ENCODE peak calls at places on chromosomes 1 and 21, in eight cellular contexts. M, E, F, P, X, R, D and C are unnamed samples.

GRCh38 chr1:44603718-44604117 is 70.6 kb downstream of the TMEM53 start:
- DNase-seq in M (no peak), E (no peak), F (no peak), P (no peak), X (no peak), R (peak; percentile 46), D (no peak), C (no peak)

GRCh38 chr1:210438928-210439841 is 110.5 kb downstream of the HHAT start:
- DNase-seq in M (no peak), E (no peak), F (no peak), P (peak; percentile 67), X (no peak), R (no peak), D (peak; percentile 16), C (no peak)

GRCh38 chr1:11979453-11979817 is 809 bp upstream of the MFN2 start:
- DNase-seq in M (no peak), E (no peak), F (no peak), P (no peak), X (no peak), R (no peak), D (no peak), C (no peak)

GRCh38 chr1:109864063-109864822 is 46.4 kb upstream of the CSF1 start:
- DNase-seq in M (no peak), E (no peak), F (no peak), P (no peak), X (no peak), R (no peak), D (peak; percentile 77), C (no peak)

GRCh38 chr1:167412072-167412471 is 106.3 kb downstream of the CD247 start:
- DNase-seq in M (no peak), E (no peak), F (no peak), P (no peak), X (no peak), R (no peak), D (no peak), C (no peak)

GRCh38 chr1:207861442-207862177 is 49.3 kb downstream of the CD34 start:
- DNase-seq in M (no peak), E (no peak), F (no peak), P (no peak), X (peak; percentile 47), R (no peak), D (no peak), C (peak; percentile 39)

GRCh38 chr1:29453502-29454240 is 217.3 kb downstream of the PTPRU start:
- DNase-seq in M (no peak), E (no peak), F (no peak), P (peak; percentile 34), X (no peak), R (peak; percentile 74), D (peak; percentile 81), C (no peak)

GRCh38 chr1:218351617-218352438 is 6.7 kb downstream of the TGFB2 start:
- DNase-seq in M (no peak), E (no peak), F (no peak), P (peak; percentile 46), X (peak; percentile 12), R (peak; percentile 52), D (peak; percentile 90), C (no peak)

GRCh38 chr1:67652800-67653199 is 32.2 kb upstream of the GADD45A start:
- DNase-seq in M (no peak), E (no peak), F (no peak), P (no peak), X (no peak), R (no peak), D (peak; percentile 67), C (no peak)

GRCh38 chr1:234854648-234855039 is 244.7 kb upstream of the IRF2BP2 start:
- DNase-seq in M (no peak), E (no peak), F (no peak), P (no peak), X (no peak), R (no peak), D (no peak), C (no peak)

GRCh38 chr21:38402291-38402690 is 96.0 kb downstream of the ERG start:
- DNase-seq in M (no peak), E (no peak), F (no peak), P (no peak), X (no peak), R (no peak), D (no peak), C (no peak)

GRCh38 chr1:167711797-167712196 is 10.0 kb upstream of the MPZL1 start:
- DNase-seq in M (no peak), E (no peak), F (no peak), P (no peak), X (no peak), R (no peak), D (no peak), C (no peak)

GRCh38 chr1:99707535-99708142 is 58.8 kb downstream of the FRRS1 start:
- DNase-seq in M (peak; percentile 67), E (peak; percentile 14), F (no peak), P (peak; percentile 44), X (peak; percentile 33), R (peak; percentile 60), D (peak; percentile 78), C (peak; percentile 4)

GRCh38 chr1:10724948-10725852 is 71.2 kb downstream of the CASZ1 start:
- DNase-seq in M (no peak), E (no peak), F (no peak), P (no peak), X (no peak), R (peak; percentile 97), D (peak; percentile 49), C (no peak)

GRCh38 chr1:72037745-72038343 is 244.5 kb downstream of the NEGR1 start:
- DNase-seq in M (peak; percentile 3), E (peak; percentile 1), F (no peak), P (no peak), X (no peak), R (no peak), D (peak; percentile 57), C (no peak)

GRCh38 chr1:50347933-50348332 is 75.3 kb downstream of the DMRTA2 start:
- DNase-seq in M (no peak), E (no peak), F (no peak), P (no peak), X (no peak), R (no peak), D (no peak), C (no peak)

GRCh38 chr1:101086783-101087182 is 61.2 kb upstream of the DPH5 start:
- DNase-seq in M (no peak), E (no peak), F (no peak), P (no peak), X (no peak), R (no peak), D (no peak), C (no peak)

GRCh38 chr1:17776426-17776825 is 21.3 kb downstream of the ACTL8 start:
- DNase-seq in M (no peak), E (no peak), F (no peak), P (no peak), X (no peak), R (peak; percentile 73), D (no peak), C (no peak)

GRCh38 chr1:23585321-23586022 is 26.2 kb upstream of the ID3 start:
- DNase-seq in M (no peak), E (no peak), F (no peak), P (peak; percentile 84), X (no peak), R (no peak), D (peak; percentile 92), C (no peak)

GRCh38 chr1:171344473-171344820 is 30.5 kb downstream of the FMO4 start:
- DNase-seq in M (no peak), E (no peak), F (no peak), P (no peak), X (no peak), R (no peak), D (peak; percentile 69), C (no peak)

GRCh38 chr1:61670016-61670415 is 54.9 kb downstream of the TM2D1 start:
- DNase-seq in M (no peak), E (no peak), F (no peak), P (no peak), X (no peak), R (peak; percentile 41), D (no peak), C (no peak)

GRCh38 chr1:13930151-13930550 is 230.2 kb downstream of the PRDM2 start:
- DNase-seq in M (peak; percentile 16), E (no peak), F (no peak), P (no peak), X (peak; percentile 1), R (peak; percentile 15), D (no peak), C (no peak)

GRCh38 chr1:40153073-40153770 is 8.0 kb upstream of the RLF start:
- DNase-seq in M (no peak), E (peak; percentile 76), F (no peak), P (no peak), X (peak; percentile 42), R (peak; percentile 27), D (peak; percentile 79), C (no peak)

GRCh38 chr1:70353641-70354331 is 736 bp downstream of the ANKRD13C start:
- DNase-seq in M (peak; percentile 7), E (peak; percentile 5), F (no peak), P (peak; percentile 48), X (no peak), R (no peak), D (peak; percentile 68), C (no peak)

GRCh38 chr1:20590313-20590777 is 1.4 kb downstream of the CDA start:
- DNase-seq in M (no peak), E (no peak), F (no peak), P (no peak), X (no peak), R (peak; percentile 48), D (peak; percentile 54), C (peak; percentile 57)

GRCh38 chr1:24952413-24952841 is 22.4 kb upstream of the RUNX3 start:
- DNase-seq in M (no peak), E (no peak), F (no peak), P (no peak), X (peak; percentile 60), R (no peak), D (no peak), C (peak; percentile 57)

GRCh38 chr1:40955266-40955665 is 24.2 kb upstream of the CTPS1 start:
- DNase-seq in M (no peak), E (no peak), F (no peak), P (no peak), X (no peak), R (no peak), D (no peak), C (no peak)

GRCh38 chr1:47980501-47980900 is 16.7 kb downstream of the TRABD2B start:
- DNase-seq in M (no peak), E (no peak), F (no peak), P (no peak), X (no peak), R (no peak), D (no peak), C (no peak)

GRCh38 chr1:1291023-1291528 is 10.8 kb downstream of the SCNN1D start:
- DNase-seq in M (no peak), E (no peak), F (no peak), P (no peak), X (no peak), R (no peak), D (no peak), C (no peak)

GRCh38 chr1:15810073-15810472 is 2.6 kb upstream of the UQCRHL start:
- DNase-seq in M (no peak), E (no peak), F (no peak), P (no peak), X (no peak), R (no peak), D (no peak), C (no peak)

GRCh38 chr1:14441302-14441741 is 157.2 kb upstream of the KAZN start:
- DNase-seq in M (no peak), E (no peak), F (no peak), P (peak; percentile 10), X (no peak), R (no peak), D (peak; percentile 9), C (no peak)

GRCh38 chr1:112144738-112145426 is 155.4 kb upstream of the KCND3 start:
- DNase-seq in M (no peak), E (no peak), F (no peak), P (no peak), X (no peak), R (no peak), D (no peak), C (no peak)

GRCh38 chr1:188514917-188515316 is 1686.2 kb downstream of the PLA2G4A start:
- DNase-seq in M (no peak), E (no peak), F (no peak), P (no peak), X (no peak), R (no peak), D (no peak), C (no peak)

GRCh38 chr1:151166506-151166956 is 587 bp downstream of the SCNM1 start:
- DNase-seq in M (no peak), E (no peak), F (no peak), P (no peak), X (no peak), R (peak; percentile 47), D (peak; percentile 70), C (no peak)